ENCODE peak calls at places on chromosomes 16 and 17, in five cellular contexts. L is HepG2, Z is MM.1S, W is fibroblast of lung, S is HCT116. H is an unnamed sample.

GRCh38 chr16:69660166-69660565 is 66.2 kb downstream of the NQO1 start:
- DNase-seq in L (no peak), Z (no peak), W (no peak), S (no peak), H (no peak)

GRCh38 chr17:3852561-3852960 is 6.5 kb upstream of the NCBP3 start:
- DNase-seq in L (no peak), Z (no peak), W (no peak), S (no peak), H (no peak)

GRCh38 chr17:61070649-61071048 is 329.0 kb upstream of the TBX2 start:
- DNase-seq in L (no peak), Z (no peak), W (no peak), S (no peak), H (no peak)

GRCh38 chr17:68301438-68301959 is 10.2 kb downstream of the ARSG start:
- DNase-seq in L (no peak), Z (no peak), W (no peak), S (no peak), H (peak)

GRCh38 chr16:69306031-69306430 is 5.1 kb upstream of the VPS4A start:
- DNase-seq in L (no peak), Z (no peak), W (no peak), S (no peak), H (no peak)

GRCh38 chr17:81459224-81459623 is 53.4 kb downstream of the ACTG1 start:
- DNase-seq in L (no peak), Z (no peak), W (no peak), S (no peak), H (no peak)

GRCh38 chr16:57372372-57373116 is at the start of gene CX3CL1:
- DNase-seq in L (peak), Z (no peak), W (no peak), S (no peak), H (no peak)

GRCh38 chr17:29461807-29462206 is 71.6 kb downstream of the TAOK1 start:
- DNase-seq in L (no peak), Z (no peak), W (no peak), S (no peak), H (no peak)

GRCh38 chr17:51764387-51764971 is 394.0 kb downstream of the CA10 start:
- DNase-seq in L (peak), Z (peak), W (peak), S (peak), H (peak)

GRCh38 chr17:81651692-81652091 is 4.7 kb downstream of the PDE6G start:
- DNase-seq in L (peak), Z (no peak), W (peak), S (no peak), H (peak)

GRCh38 chr17:64003526-64004121 is 5.5 kb downstream of the PRR29 start:
- DNase-seq in L (no peak), Z (no peak), W (no peak), S (no peak), H (no peak)

GRCh38 chr17:16037636-16038035 is 38.0 kb downstream of the TTC19 start:
- DNase-seq in L (no peak), Z (peak), W (no peak), S (no peak), H (no peak)

GRCh38 chr16:81095653-81095952 is 592 bp downstream of the GCSH start:
- DNase-seq in L (no peak), Z (no peak), W (peak), S (no peak), H (peak)

GRCh38 chr17:74892974-74893911 is at the start of gene FADS6:
- DNase-seq in L (no peak), Z (no peak), W (no peak), S (no peak), H (no peak)

GRCh38 chr17:35314415-35315216 is 58.8 kb downstream of the SLFN11 start:
- DNase-seq in L (no peak), Z (no peak), W (peak), S (no peak), H (no peak)

GRCh38 chr17:17806035-17806434 is 30.8 kb downstream of the SREBF1 start:
- DNase-seq in L (no peak), Z (no peak), W (no peak), S (no peak), H (no peak)

GRCh38 chr17:17806611-17807010 is 30.2 kb downstream of the SREBF1 start:
- DNase-seq in L (no peak), Z (no peak), W (no peak), S (no peak), H (no peak)

GRCh38 chr17:17807440-17807839 is 29.3 kb downstream of the SREBF1 start:
- DNase-seq in L (no peak), Z (no peak), W (no peak), S (no peak), H (no peak)

GRCh38 chr17:17804007-17804406 is 32.8 kb downstream of the SREBF1 start:
- DNase-seq in L (no peak), Z (no peak), W (no peak), S (no peak), H (no peak)

DNA sequence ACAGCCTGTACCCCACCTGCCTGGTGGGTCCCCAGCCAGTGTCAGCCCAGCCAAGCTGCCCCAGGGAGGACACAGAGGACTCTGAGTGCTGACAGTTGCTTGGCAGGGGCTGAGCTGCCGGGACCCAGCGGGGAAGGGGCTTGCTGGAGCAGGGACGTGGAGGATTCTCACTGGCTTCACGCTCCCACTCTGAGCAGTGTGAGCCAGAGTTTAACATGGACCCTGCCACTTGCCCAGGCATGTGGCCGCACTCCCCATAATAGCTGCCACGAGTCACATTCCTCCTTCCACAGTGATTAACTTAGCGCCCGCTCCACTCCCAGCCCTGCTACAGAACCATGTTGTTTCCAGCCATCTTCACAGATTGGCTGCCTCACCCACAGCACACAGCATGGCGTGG is 31.2 kb downstream of the SREBF1 start:
- DNase-seq in L (no peak), Z (no peak), W (no peak), S (no peak), H (no peak)
- H2AFZ ChIP-seq in L (no peak), Z (no peak), W (no peak), S (no peak), H (no peak)

GRCh38 chr16:58461640-58462039 is 38.3 kb upstream of the NDRG4 start:
- DNase-seq in L (peak), Z (no peak), W (no peak), S (no peak), H (no peak)

GRCh38 chr16:58464047-58464915 is 35.7 kb upstream of the NDRG4 start:
- DNase-seq in L (no peak), Z (no peak), W (no peak), S (no peak), H (no peak)

GRCh38 chr16:58462499-58462996 is 37.4 kb upstream of the NDRG4 start:
- DNase-seq in L (no peak), Z (no peak), W (no peak), S (no peak), H (no peak)

GRCh38 chr16:58462089-58462488 is 37.9 kb upstream of the NDRG4 start:
- DNase-seq in L (no peak), Z (no peak), W (no peak), S (no peak), H (no peak)

DNA sequence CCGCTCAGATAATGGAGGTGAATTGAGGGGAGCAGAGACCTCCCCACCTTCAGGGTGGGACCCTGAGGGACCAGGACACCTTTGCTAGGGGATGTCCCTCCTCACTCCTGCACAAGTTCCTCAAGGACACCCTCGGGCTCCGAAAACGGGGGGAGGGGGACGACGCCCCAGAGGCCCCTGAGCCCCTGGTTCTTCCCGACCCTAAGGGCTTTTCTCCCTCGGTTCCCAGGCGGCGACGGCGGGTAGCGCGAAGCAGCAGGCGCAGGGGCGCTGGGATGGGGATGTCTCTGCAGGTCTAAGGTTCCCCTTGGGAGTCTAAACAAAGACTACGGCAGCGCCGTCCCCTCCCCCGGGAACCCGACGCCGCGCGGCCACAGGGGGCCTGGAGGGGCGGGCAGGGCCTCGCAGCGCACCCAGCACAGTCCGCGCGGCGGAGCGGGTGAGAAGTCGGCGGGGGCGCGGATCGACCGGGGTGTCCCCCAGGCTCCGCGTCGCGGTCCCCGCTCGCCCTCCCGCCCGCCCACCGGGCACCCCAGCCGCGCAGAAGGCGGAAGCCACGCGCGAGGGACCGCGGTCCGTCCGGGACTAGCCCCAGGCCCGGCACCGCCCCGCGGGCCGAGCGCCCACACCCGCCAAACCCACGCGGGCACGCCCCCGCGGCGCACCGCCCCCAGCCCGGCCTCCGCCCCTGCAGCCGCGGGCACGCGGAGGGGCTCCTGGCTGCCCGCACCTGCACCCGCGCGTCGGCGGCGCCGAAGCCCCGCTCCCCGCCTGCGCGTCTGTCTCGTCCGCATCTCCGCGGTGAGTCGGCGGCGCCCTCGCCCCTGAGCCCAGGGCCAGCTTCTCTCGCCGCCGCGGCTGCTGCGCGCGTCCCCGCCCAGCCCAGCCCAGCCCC is 36.7 kb upstream of the NDRG4 start:
- DNase-seq in L (no peak), Z (no peak), W (no peak), S (no peak), H (no peak)
- H2AFZ ChIP-seq in L (no peak), Z (no peak), W (no peak), S (no peak), H (no peak)

GRCh38 chr16:12757546-12757945 is 46.1 kb downstream of the CPPED1 start:
- DNase-seq in L (no peak), Z (no peak), W (no peak), S (no peak), H (no peak)

GRCh38 chr16:12758031-12758669 is 45.5 kb downstream of the CPPED1 start:
- DNase-seq in L (no peak), Z (no peak), W (no peak), S (no peak), H (no peak)

GRCh38 chr16:12754824-12755543 is 48.7 kb downstream of the CPPED1 start:
- DNase-seq in L (no peak), Z (no peak), W (no peak), S (no peak), H (no peak)

GRCh38 chr16:12760819-12761611 is 42.7 kb downstream of the CPPED1 start:
- DNase-seq in L (no peak), Z (no peak), W (no peak), S (no peak), H (no peak)

GRCh38 chr16:12758670-12759558 is 44.8 kb downstream of the CPPED1 start:
- DNase-seq in L (peak), Z (no peak), W (no peak), S (no peak), H (no peak)
- H2AFZ ChIP-seq in L (no peak), Z (no peak), W (no peak), S (no peak), H (no peak)

GRCh38 chr17:31487063-31487647 is 95.7 kb downstream of the RAB11FIP4 start:
- DNase-seq in L (peak), Z (no peak), W (no peak), S (no peak), H (no peak)
- H2AFZ ChIP-seq in L (no peak), Z (peak), W (no peak), S (peak), H (peak)

DNA sequence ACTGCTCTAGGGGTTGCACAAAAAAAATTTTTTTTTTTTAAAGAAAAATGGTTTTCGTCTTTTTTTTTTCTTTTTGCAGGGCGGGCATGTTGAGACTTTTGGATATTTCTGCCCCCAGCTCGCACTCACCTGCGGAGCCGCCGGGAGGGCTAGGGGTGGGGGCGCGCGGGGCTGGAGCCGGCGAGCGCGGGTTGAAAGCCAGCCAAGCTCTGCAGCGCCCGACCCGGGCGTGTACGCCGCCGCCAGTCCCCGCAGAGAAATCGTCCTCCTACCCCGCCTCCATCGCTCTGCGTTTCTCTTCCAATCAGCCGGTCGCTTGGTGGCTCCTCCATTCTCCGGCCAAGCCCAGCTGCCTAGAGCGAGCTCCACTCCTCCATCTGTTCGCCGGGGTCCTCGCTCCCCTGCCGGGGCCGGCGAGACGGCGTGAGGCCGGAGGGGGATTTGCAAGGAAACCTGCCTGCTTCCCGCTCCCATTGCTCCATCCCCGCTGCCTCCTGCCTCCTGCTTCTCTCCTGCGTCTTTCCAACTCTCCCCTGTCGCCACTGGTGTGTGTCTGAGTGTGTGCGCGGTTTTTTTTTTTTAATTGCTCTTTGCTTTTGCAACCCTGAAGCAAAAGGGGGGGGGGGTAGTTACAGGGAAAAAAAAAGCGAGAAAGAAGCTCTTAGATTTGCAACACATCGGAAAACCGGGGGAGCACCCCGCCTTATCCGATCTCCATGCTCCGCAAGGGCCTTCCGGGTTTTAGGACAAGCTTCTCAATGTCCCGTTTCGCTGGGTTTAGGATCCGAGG is 1.8 kb upstream of the UBTF start:
- DNase-seq in L (peak), Z (peak), W (peak), S (no peak), H (peak)
- H2AFZ ChIP-seq in L (no peak), Z (peak), W (peak), S (no peak), H (peak)

H was measured in PC-9.